ENCODE peak calls at places on chromosomes 7 and 10, in ten cellular contexts. Q, V, O, G, A, S, F, I, L and H are unnamed samples.

GRCh38 chr7:133863362-133864061 is 263.6 kb upstream of the LRGUK start:
- DNase-seq in Q (no peak), V (no peak), O (no peak), G (no peak), A (no peak), S (no peak), F (no peak), I (no peak), L (no peak), H (no peak)

GRCh38 chr7:94620703-94621118 is 35.2 kb downstream of the SGCE start:
- DNase-seq in Q (peak; percentile 71), V (peak; percentile 91), O (peak; percentile 93), G (peak; percentile 94), A (peak; percentile 99), S (peak; percentile 90), F (no peak), I (peak; percentile 95), L (peak; percentile 71), H (peak; percentile 23)

GRCh38 chr7:142964502-142965246 is 2.5 kb upstream of the KEL start:
- DNase-seq in Q (no peak), V (no peak), O (no peak), G (no peak), A (no peak), S (no peak), F (no peak), I (peak; percentile 22), L (no peak), H (no peak)

GRCh38 chr7:41940760-41941343 is 238.0 kb upstream of the INHBA start:
- DNase-seq in Q (no peak), V (peak; percentile 79), O (peak; percentile 77), G (peak; percentile 87), A (peak; percentile 71), S (peak; percentile 47), F (peak; percentile 62), I (peak; percentile 74), L (no peak), H (peak; percentile 35)

GRCh38 chr7:40199076-40199802 is 64.4 kb downstream of the SUGCT start:
- DNase-seq in Q (peak; percentile 70), V (peak; percentile 63), O (peak; percentile 81), G (peak; percentile 50), A (peak; percentile 34), S (peak; percentile 64), F (peak; percentile 5), I (peak; percentile 37), L (no peak), H (no peak)

GRCh38 chr7:5442757-5443305 is 19.2 kb upstream of the TNRC18 start:
- DNase-seq in Q (no peak), V (no peak), O (no peak), G (no peak), A (no peak), S (no peak), F (no peak), I (no peak), L (no peak), H (no peak)

GRCh38 chr7:139431010-139431409 is 52.5 kb downstream of the KLRG2 start:
- DNase-seq in Q (no peak), V (no peak), O (no peak), G (peak; percentile 93), A (peak; percentile 89), S (no peak), F (no peak), I (peak; percentile 92), L (no peak), H (no peak)

GRCh38 chr7:44290250-44290616 is 35.2 kb downstream of the CAMK2B start:
- DNase-seq in Q (no peak), V (no peak), O (no peak), G (no peak), A (no peak), S (no peak), F (no peak), I (no peak), L (peak; percentile 50), H (no peak)

GRCh38 chr7:73451780-73452398 is 18.3 kb downstream of the FZD9 start:
- DNase-seq in Q (no peak), V (peak; percentile 74), O (peak; percentile 58), G (peak; percentile 67), A (peak; percentile 24), S (peak; percentile 31), F (peak; percentile 62), I (peak; percentile 52), L (no peak), H (no peak)

GRCh38 chr7:94578615-94579014 is 69.0 kb downstream of the CASD1 start:
- DNase-seq in Q (no peak), V (no peak), O (no peak), G (peak; percentile 88), A (peak; percentile 56), S (no peak), F (no peak), I (peak; percentile 66), L (no peak), H (no peak)

GRCh38 chr10:102405632-102406031 is 10.1 kb downstream of the NFKB2 start:
- DNase-seq in Q (no peak), V (no peak), O (no peak), G (no peak), A (no peak), S (no peak), F (no peak), I (no peak), L (no peak), H (no peak)

GRCh38 chr10:132597654-132598053 is 60.1 kb downstream of the INPP5A start:
- DNase-seq in Q (no peak), V (no peak), O (no peak), G (no peak), A (no peak), S (no peak), F (no peak), I (no peak), L (no peak), H (no peak)

GRCh38 chr10:46518028-46518725 is 38.3 kb downstream of the GPRIN2 start:
- DNase-seq in Q (no peak), V (no peak), O (no peak), G (no peak), A (no peak), S (no peak), F (no peak), I (no peak), L (peak; percentile 64), H (no peak)

GRCh38 chr10:46517541-46517940 is 38.9 kb downstream of the GPRIN2 start:
- DNase-seq in Q (no peak), V (no peak), O (no peak), G (no peak), A (no peak), S (no peak), F (no peak), I (no peak), L (peak; percentile 39), H (no peak)

GRCh38 chr10:46520941-46521340 is 35.5 kb downstream of the GPRIN2 start:
- DNase-seq in Q (no peak), V (peak; percentile 62), O (peak; percentile 73), G (peak; percentile 87), A (peak; percentile 78), S (peak; percentile 71), F (no peak), I (peak; percentile 61), L (peak; percentile 70), H (no peak)

GRCh38 chr10:46522295-46523118 is 34.0 kb downstream of the GPRIN2 start:
- DNase-seq in Q (no peak), V (no peak), O (no peak), G (no peak), A (no peak), S (no peak), F (no peak), I (no peak), L (peak; percentile 24), H (no peak)

DNA sequence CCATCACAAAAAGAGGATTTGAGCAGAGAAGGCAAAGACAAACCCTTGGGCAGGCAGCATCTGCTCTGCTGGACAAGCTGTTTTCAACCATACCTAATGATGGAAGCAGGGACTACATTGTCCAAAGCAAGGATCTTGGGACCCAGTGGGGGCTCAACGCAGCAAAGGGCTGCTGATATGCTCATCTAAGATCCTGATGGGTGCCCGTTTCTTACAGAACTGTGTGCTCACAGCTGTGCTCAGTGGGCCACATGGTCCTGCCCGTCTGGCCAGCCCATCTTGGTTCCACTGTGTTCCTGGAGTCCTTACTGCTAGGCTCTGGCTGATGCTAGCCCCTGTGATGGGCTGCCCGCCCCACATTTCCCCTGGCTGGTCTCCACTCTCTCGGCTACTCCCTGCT is 36.1 kb downstream of the GPRIN2 start:
- DNase-seq in Q (no peak), V (no peak), O (no peak), G (no peak), A (no peak), S (no peak), F (no peak), I (no peak), L (peak; percentile 75), H (no peak)
- TF ChIP-seq CTCF in Q (no peak), V (no peak), O (no peak), G (no peak), A (no peak), S (no peak), F (no peak), I (no peak), L (no peak), H (no peak)

GRCh38 chr7:1503816-1504775 is at the start of gene INTS1:
- DNase-seq in Q (peak; percentile 18), V (peak; percentile 85), O (peak; percentile 91), G (peak; percentile 95), A (peak; percentile 94), S (peak; percentile 76), F (peak; percentile 94), I (peak; percentile 85), L (peak; percentile 98), H (peak; percentile 86)
- TF ChIP-seq CTCF in Q (peak; percentile 61), V (peak; percentile 99), O (peak; percentile 64), G (peak; percentile 78), A (peak; percentile 58), S (peak; percentile 48), F (peak; percentile 84), I (peak; percentile 82), L (peak; percentile 95), H (peak; percentile 55)

GRCh38 chr7:83861876-83862275 is 212.9 kb upstream of the SEMA3E start:
- DNase-seq in Q (no peak), V (no peak), O (no peak), G (no peak), A (peak; percentile 51), S (no peak), F (no peak), I (no peak), L (no peak), H (no peak)

GRCh38 chr7:83866587-83866986 is 217.6 kb upstream of the SEMA3E start:
- DNase-seq in Q (no peak), V (no peak), O (no peak), G (no peak), A (no peak), S (no peak), F (no peak), I (no peak), L (no peak), H (no peak)

GRCh38 chr7:83859827-83860226 is 210.9 kb upstream of the SEMA3E start:
- DNase-seq in Q (no peak), V (no peak), O (no peak), G (no peak), A (no peak), S (no peak), F (no peak), I (no peak), L (no peak), H (no peak)

GRCh38 chr7:83863906-83864305 is 215.0 kb upstream of the SEMA3E start:
- DNase-seq in Q (no peak), V (no peak), O (no peak), G (no peak), A (no peak), S (no peak), F (no peak), I (no peak), L (no peak), H (no peak)
- TF ChIP-seq CTCF in Q (no peak), V (no peak), O (no peak), G (no peak), A (no peak), S (no peak), F (no peak), I (no peak), L (no peak), H (no peak)

GRCh38 chr10:121927841-121928527 is at the start of gene ATE1:
- DNase-seq in Q (peak; percentile 54), V (peak; percentile 88), O (peak; percentile 95), G (peak; percentile 84), A (peak; percentile 93), S (peak; percentile 83), F (peak; percentile 90), I (peak; percentile 82), L (peak; percentile 97), H (peak; percentile 79)
- TF ChIP-seq CTCF in Q (peak; percentile 24), V (no peak), O (no peak), G (no peak), A (no peak), S (no peak), F (no peak), I (no peak), L (no peak), H (no peak)